ENCODE peak calls at places on chromosomes 13 and 19, in five cellular contexts. R, K, P, D and T are unnamed samples.

GRCh38 chr13:27296496-27296895 is 25.9 kb downstream of the RASL11A start:
- DNase-seq in K (no peak), R (no peak), P (no peak), D (no peak), T (no peak)

GRCh38 chr13:94667190-94667589 is 45.2 kb downstream of the SOX21 start:
- DNase-seq in K (no peak), P (no peak), D (no peak), R (no peak), T (no peak)

GRCh38 chr13:77506874-77507273 is 28.6 kb upstream of the SCEL start:
- DNase-seq in D (no peak), K (no peak), R (no peak), P (no peak), T (no peak)

GRCh38 chr19:10353793-10354391 is 14.5 kb upstream of the ICAM3 start:
- DNase-seq in P (no peak), R (peak; percentile 99), D (peak; percentile 85), K (no peak), T (no peak)

GRCh38 chr13:92994056-92994455 is 232.6 kb upstream of the GPC6 start:
- DNase-seq in R (no peak), K (no peak), D (no peak), P (no peak), T (no peak)

GRCh38 chr19:44867578-44867977 is 21.5 kb downstream of the NECTIN2 start:
- DNase-seq in R (no peak), P (no peak), K (no peak), D (no peak), T (no peak)

GRCh38 chr19:30741539-30741938 is 369.4 kb downstream of the ZNF536 start:
- DNase-seq in D (no peak), K (no peak), R (no peak), P (no peak), T (no peak)

GRCh38 chr13:98143601-98144500 is 957 bp downstream of the FARP1 start:
- DNase-seq in K (peak; percentile 74), D (no peak), P (peak; percentile 31), R (peak; percentile 55), T (no peak)

GRCh38 chr13:99500839-99501134 is 485 bp upstream of the TM9SF2 start:
- DNase-seq in D (no peak), R (no peak), K (no peak), P (no peak), T (no peak)

GRCh38 chr19:29675650-29676186 is 10.5 kb downstream of the PLEKHF1 start:
- DNase-seq in P (no peak), D (peak; percentile 54), K (peak; percentile 46), R (no peak), T (no peak)
- H3K4me1 ChIP-seq in P (peaks cover 43% of the 10 kb centered on the region), D (peaks cover 6% of the 10 kb centered on the region), K (peaks cover 69% of the 10 kb centered on the region), R (no peaks in the 10 kb centered on the region), T (peaks cover 4% of the 10 kb centered on the region)

GRCh38 chr19:51901860-51902259 is 3.0 kb downstream of the ZNF649 start:
- DNase-seq in D (no peak), R (no peak), K (no peak), P (no peak), T (no peak)

GRCh38 chr19:51904331-51905165 is at the start of gene ZNF649:
- DNase-seq in P (peak; percentile 82), K (peak; percentile 92), D (peak; percentile 92), R (peak; percentile 95), T (peak; percentile 70)

GRCh38 chr19:51903192-51903591 is 1.6 kb downstream of the ZNF649 start:
- DNase-seq in K (no peak), R (no peak), P (no peak), D (no peak), T (no peak)
- H3K4me3 ChIP-seq in K (no peak overlapping the region), R (peak overlapping the region; percentile 91), P (peak overlapping the region; percentile 81), D (peak overlapping the region; percentile 99), T (no peak overlapping the region)

GRCh38 chr13:73865027-73865426 is 269.2 kb downstream of the KLF12 start:
- DNase-seq in P (no peak), R (no peak), D (no peak), K (no peak), T (peak; percentile 47)
- H3K4me1 ChIP-seq in P (no peaks in the 10 kb centered on the region), R (no peaks in the 10 kb centered on the region), D (peaks cover 2% of the 10 kb centered on the region), K (no peaks in the 10 kb centered on the region), T (peaks cover 25% of the 10 kb centered on the region)

GRCh38 chr19:2636897-2637683 is 65.4 kb downstream of the GNG7 start:
- DNase-seq in D (peak; percentile 85), R (peak; percentile 92), K (peak; percentile 89), P (no peak), T (peak; percentile 37)
- H3K4me3 ChIP-seq in D (no peak overlapping the region), R (no peak overlapping the region), K (no peak overlapping the region), P (no peak overlapping the region), T (no peak overlapping the region)

GRCh38 chr19:657611-658010 is 5.4 kb downstream of the RNF126 start:
- DNase-seq in R (no peak), P (no peak), D (no peak), K (no peak), T (no peak)

GRCh38 chr19:655691-656090 is 7.3 kb downstream of the RNF126 start:
- DNase-seq in P (no peak), D (no peak), R (no peak), K (no peak), T (no peak)

GRCh38 chr19:658916-659839 is 3.8 kb downstream of the RNF126 start:
- DNase-seq in P (no peak), D (no peak), K (no peak), R (no peak), T (no peak)

GRCh38 chr19:658059-658839 is 4.8 kb downstream of the RNF126 start:
- DNase-seq in R (no peak), D (no peak), P (no peak), K (no peak), T (no peak)

DNA sequence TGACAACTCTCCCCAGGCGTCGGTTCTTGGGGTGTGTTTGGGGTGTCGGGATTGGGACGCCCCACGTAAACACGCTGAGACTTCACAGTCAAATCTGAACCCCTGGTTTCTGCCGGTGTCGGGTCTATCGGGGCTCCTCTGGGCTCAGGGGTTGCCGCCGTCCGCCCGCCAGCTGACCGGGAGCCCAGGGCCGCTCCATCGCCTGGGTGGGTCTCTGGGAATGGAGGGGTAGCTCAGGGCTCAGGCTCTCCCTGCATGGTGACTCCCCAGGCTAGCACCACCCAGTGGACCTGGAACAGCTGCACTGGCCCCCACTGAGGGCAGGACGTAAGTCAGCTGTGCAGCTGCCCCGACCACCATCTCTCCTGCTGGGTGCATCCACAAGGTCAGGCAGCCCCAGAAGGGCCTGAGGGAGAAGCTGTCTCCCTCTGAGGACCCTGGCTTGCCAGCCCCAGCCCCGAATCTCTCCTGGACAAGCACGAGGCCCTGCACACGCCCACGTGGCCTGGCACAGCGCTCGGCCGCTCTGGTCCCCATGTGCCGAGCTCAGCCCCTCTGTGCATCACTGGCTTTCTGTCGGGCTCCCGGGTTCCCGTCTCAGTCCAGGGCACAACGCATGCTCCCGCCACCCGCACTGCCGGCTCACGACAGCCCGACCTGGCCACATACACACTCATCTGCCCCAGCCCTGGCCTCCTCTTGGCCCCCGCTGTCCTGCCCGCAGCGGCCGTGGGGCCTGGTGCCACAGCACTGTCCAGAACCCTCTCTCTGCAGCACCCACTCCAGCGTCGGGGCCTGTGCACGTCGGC is 6.1 kb downstream of the RNF126 start:
- DNase-seq in P (no peak), R (no peak), D (no peak), K (no peak), T (no peak)
- H3K4me1 ChIP-seq in P (peaks cover 9% of the 10 kb centered on the region), R (no peaks in the 10 kb centered on the region), D (peaks cover 32% of the 10 kb centered on the region), K (peaks cover 40% of the 10 kb centered on the region), T (peaks cover 13% of the 10 kb centered on the region)

GRCh38 chr19:16143399-16144215 is at the start of gene HSH2D:
- DNase-seq in R (peak; percentile 87), K (peak; percentile 90), P (peak; percentile 94), D (peak; percentile 91), T (no peak)
- H3K4me3 ChIP-seq in R (no peak within 1 kb of the TSS), K (peak within 1 kb of the TSS; percentile 42), P (peak within 1 kb of the TSS; percentile 52), D (no peak within 1 kb of the TSS), T (no peak within 1 kb of the TSS)

GRCh38 chr19:37983153-37983552 is 76.1 kb downstream of the SIPA1L3 start:
- DNase-seq in D (no peak), P (no peak), K (peak; percentile 16), R (no peak), T (no peak)

GRCh38 chr19:37981785-37982475 is 74.9 kb downstream of the SIPA1L3 start:
- DNase-seq in P (no peak), D (no peak), R (no peak), K (peak; percentile 43), T (peak; percentile 73)

GRCh38 chr19:37982655-37983054 is 75.6 kb downstream of the SIPA1L3 start:
- DNase-seq in D (no peak), K (no peak), R (no peak), P (no peak), T (no peak)

GRCh38 chr19:37986048-37986750 is 79.2 kb downstream of the SIPA1L3 start:
- DNase-seq in D (no peak), R (peak; percentile 58), K (no peak), P (no peak), T (no peak)

DNA sequence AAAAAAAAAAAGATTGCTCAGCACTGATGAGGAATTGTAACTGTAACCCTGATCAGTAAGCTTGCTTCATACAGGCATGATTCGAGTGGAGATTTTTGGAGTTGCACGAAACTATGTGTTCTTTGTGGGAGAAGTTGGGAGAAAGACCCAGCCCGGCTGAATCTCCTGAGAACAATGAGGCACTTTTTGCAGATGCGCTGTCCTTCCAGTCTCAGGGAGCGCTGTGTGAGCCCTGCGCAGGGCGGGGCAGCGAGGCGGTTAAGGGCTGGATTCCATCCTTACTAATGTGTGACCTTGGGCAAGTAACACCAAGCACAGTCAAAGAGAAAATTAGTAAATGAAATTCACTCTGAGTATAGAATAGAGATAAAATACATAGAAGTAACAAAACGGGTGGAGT is 76.9 kb downstream of the SIPA1L3 start:
- DNase-seq in D (no peak), K (no peak), R (no peak), P (no peak), T (no peak)
- H3K4me1 ChIP-seq in D (peaks cover 25% of the 10 kb centered on the region), K (peaks cover 29% of the 10 kb centered on the region), R (no peaks in the 10 kb centered on the region), P (peaks cover 23% of the 10 kb centered on the region), T (peaks cover 55% of the 10 kb centered on the region)